ENCODE peak calls at places on chromosomes 16 and 17, in eight cellular contexts. A is OCI-LY7, R is fibroblast of mammary gland, I is psoas muscle, K is A673, S is upper lobe of right lung, C is H9, V is cardiac fibroblast. U is an unnamed sample.

GRCh38 chr16:13154799-13155198 is 253.4 kb downstream of the SHISA9 start:
- DNase-seq in S (no peak), A (no peak), R (peak), I (no peak), C (no peak), V (no peak), K (no peak), U (no peak)

GRCh38 chr16:75402174-75402820 is 31.0 kb downstream of the CFDP1 start:
- DNase-seq in S (no peak), K (peak), A (no peak), R (peak), V (peak), I (no peak), C (no peak), U (no peak)

GRCh38 chr17:32494621-32495346 is 8.0 kb downstream of the CDK5R1 start:
- DNase-seq in S (no peak), A (no peak), K (peak), C (no peak), V (no peak), I (no peak), R (no peak), U (no peak)

GRCh38 chr17:2889256-2889655 is 93.0 kb downstream of the RAP1GAP2 start:
- DNase-seq in V (no peak), K (no peak), I (no peak), S (no peak), R (peak), C (peak), A (no peak), U (no peak)

GRCh38 chr16:3013491-3013951 is 798 bp downstream of the CLDN9 start:
- DNase-seq in I (no peak), S (no peak), K (no peak), R (no peak), C (peak), A (no peak), V (no peak), U (no peak)

GRCh38 chr16:78102865-78103264 is 3.4 kb downstream of the WWOX start:
- DNase-seq in A (no peak), C (no peak), V (no peak), I (no peak), K (peak), S (no peak), R (no peak), U (no peak)

GRCh38 chr17:31789707-31790505 is 69.1 kb downstream of the COPRS start:
- DNase-seq in I (no peak), C (no peak), R (no peak), K (no peak), S (no peak), V (no peak), A (no peak), U (peak)

GRCh38 chr17:17361543-17362511 is 58.7 kb downstream of the NT5M start:
- DNase-seq in S (peak), K (no peak), R (peak), I (peak), V (peak), A (no peak), C (peak), U (no peak)

GRCh38 chr17:80441133-80441578 is 26.2 kb downstream of the ENDOV start:
- DNase-seq in R (peak), C (peak), V (peak), I (no peak), A (peak), K (peak), S (no peak), U (peak)

GRCh38 chr17:75475144-75475835 is 18.9 kb downstream of the TMEM94 start:
- DNase-seq in R (no peak), C (no peak), A (no peak), K (no peak), S (no peak), V (no peak), I (no peak), U (no peak)

GRCh38 chr17:81483085-81483861 is 29.3 kb downstream of the ACTG1 start:
- DNase-seq in R (no peak), V (peak), C (peak), I (peak), S (no peak), A (peak), K (no peak), U (peak)

GRCh38 chr17:63349478-63350000 is 96.6 kb downstream of the CYB561 start:
- DNase-seq in A (no peak), C (no peak), K (no peak), S (no peak), R (peak), I (no peak), V (peak), U (no peak)

GRCh38 chr17:66580601-66581385 is 254.1 kb upstream of the CACNG5 start:
- DNase-seq in R (peak), A (no peak), C (peak), K (no peak), V (peak), I (no peak), S (no peak), U (no peak)

GRCh38 chr16:3144331-3144881 is 9.6 kb downstream of the ZNF213 start:
- DNase-seq in A (no peak), K (no peak), R (no peak), C (peak), V (no peak), I (peak), S (no peak), U (no peak)

GRCh38 chr17:40843242-40843641 is 20.8 kb upstream of the KRT10 start:
- DNase-seq in K (no peak), V (no peak), C (no peak), I (no peak), S (no peak), R (no peak), A (no peak), U (no peak)

GRCh38 chr17:39700148-39700987 is 504 bp downstream of the ERBB2 start:
- DNase-seq in I (no peak), K (peak), C (no peak), S (no peak), A (no peak), V (peak), R (no peak), U (no peak)

GRCh38 chr17:29570521-29570920 is 2.0 kb downstream of the TP53I13 start:
- DNase-seq in I (no peak), C (no peak), S (peak), A (no peak), R (no peak), K (no peak), V (no peak), U (peak)

GRCh38 chr17:43341705-43342600 is 56.8 kb upstream of the ARL4D start:
- DNase-seq in I (no peak), A (no peak), S (no peak), K (no peak), V (peak), C (no peak), R (peak), U (no peak)

GRCh38 chr17:74972107-74972972 is at the start of gene HID1:
- DNase-seq in I (peak), C (peak), A (peak), K (peak), S (peak), V (no peak), R (no peak), U (peak)

GRCh38 chr17:40803617-40804082 is 3.9 kb upstream of the KRT28 start:
- DNase-seq in A (peak), R (peak), V (peak), C (peak), S (peak), I (peak), K (peak), U (peak)

GRCh38 chr17:12596961-12597360 is 68.7 kb upstream of the MYOCD start:
- DNase-seq in R (no peak), V (no peak), A (no peak), I (no peak), K (no peak), S (no peak), C (no peak), U (no peak)

GRCh38 chr17:47821031-47821423 is 567 bp downstream of the OSBPL7 start:
- DNase-seq in A (no peak), K (no peak), I (no peak), R (no peak), C (no peak), S (no peak), V (no peak), U (no peak)

GRCh38 chr17:68610554-68610953 is 9.4 kb upstream of the FAM20A start:
- DNase-seq in V (no peak), K (no peak), S (no peak), R (no peak), I (no peak), C (no peak), A (no peak), U (no peak)

GRCh38 chr17:65824901-65825300 is 263.5 kb upstream of the AXIN2 start:
- DNase-seq in S (no peak), K (no peak), V (no peak), I (no peak), C (no peak), A (no peak), R (no peak), U (no peak)

GRCh38 chr17:58105093-58105492 is 21.9 kb downstream of the DYNLL2 start:
- DNase-seq in V (no peak), R (no peak), I (no peak), S (no peak), A (no peak), C (no peak), K (no peak), U (no peak)

GRCh38 chr17:78924481-78925151 is 571 bp downstream of the TIMP2 start:
- DNase-seq in A (no peak), R (no peak), K (peak), S (peak), C (peak), V (peak), I (peak), U (no peak)

GRCh38 chr17:50881182-50881581 is 15.0 kb upstream of the TOB1 start:
- DNase-seq in K (no peak), I (no peak), A (no peak), C (peak), R (no peak), S (no peak), V (no peak), U (no peak)

GRCh38 chr16:1489077-1489476 is 333 bp upstream of the PTX4 start:
- DNase-seq in K (no peak), I (no peak), C (no peak), S (no peak), V (no peak), A (no peak), R (no peak), U (no peak)

GRCh38 chr16:78277374-78277773 is 177.9 kb downstream of the WWOX start:
- DNase-seq in S (no peak), A (no peak), K (no peak), C (peak), V (no peak), I (no peak), R (no peak), U (no peak)

GRCh38 chr17:1561420-1562177 is 993 bp downstream of the PITPNA start:
- DNase-seq in C (no peak), V (peak), K (no peak), I (peak), A (peak), R (no peak), S (peak), U (peak)

GRCh38 chr17:83051423-83052240 is 27.8 kb upstream of the METRNL start:
- DNase-seq in R (peak), A (peak), I (peak), S (peak), C (peak), V (peak), K (peak), U (peak)

GRCh38 chr17:1294157-1294717 is 14.8 kb downstream of the TRARG1 start:
- DNase-seq in I (no peak), C (no peak), K (no peak), R (no peak), V (no peak), A (peak), S (no peak), U (no peak)

GRCh38 chr16:64773184-64773583 is 348.7 kb downstream of the CDH11 start:
- DNase-seq in C (no peak), S (no peak), A (no peak), K (peak), R (peak), V (no peak), I (no peak), U (no peak)

GRCh38 chr17:8966926-8967325 is 1.4 kb upstream of the PIK3R5 start:
- DNase-seq in K (no peak), V (no peak), C (no peak), S (no peak), A (no peak), I (no peak), R (no peak), U (no peak)

GRCh38 chr16:71552698-71553503 is 24.0 kb downstream of the TAT start:
- DNase-seq in A (peak), S (no peak), K (no peak), R (no peak), C (no peak), V (no peak), I (no peak), U (no peak)

GRCh38 chr17:27492470-27492869 is 36.2 kb downstream of the KSR1 start:
- DNase-seq in S (no peak), A (no peak), C (no peak), V (no peak), I (no peak), R (no peak), K (no peak), U (no peak)

GRCh38 chr17:27493088-27493487 is 36.8 kb downstream of the KSR1 start:
- DNase-seq in I (no peak), V (no peak), A (no peak), R (no peak), K (no peak), C (no peak), S (no peak), U (no peak)

GRCh38 chr17:27495460-27495859 is 39.2 kb downstream of the KSR1 start:
- DNase-seq in S (no peak), R (no peak), I (no peak), A (peak), V (no peak), C (no peak), K (no peak), U (no peak)

GRCh38 chr17:27496005-27496404 is 39.8 kb downstream of the KSR1 start:
- DNase-seq in K (no peak), R (no peak), C (no peak), A (no peak), I (no peak), S (no peak), V (no peak), U (no peak)

GRCh38 chr17:27494192-27495091 is 38.2 kb downstream of the KSR1 start:
- DNase-seq in I (peak), A (no peak), C (peak), R (peak), V (peak), S (peak), K (peak), U (no peak)
- TF ChIP-seq CTCF in I (peak), A (no peak), C (peak), R (peak), V (peak), S (peak), K (peak), U (no peak)

GRCh38 chr16:10228779-10229178 is 46.6 kb upstream of the GRIN2A start:
- DNase-seq in C (no peak), A (no peak), S (no peak), V (no peak), I (no peak), K (no peak), R (no peak), U (no peak)

GRCh38 chr16:10231563-10231962 is 49.3 kb upstream of the GRIN2A start:
- DNase-seq in V (no peak), S (no peak), A (no peak), K (no peak), R (no peak), C (no peak), I (no peak), U (no peak)

GRCh38 chr16:10226672-10227306 is 44.6 kb upstream of the GRIN2A start:
- DNase-seq in K (no peak), I (no peak), R (no peak), A (no peak), V (no peak), C (no peak), S (no peak), U (no peak)

GRCh38 chr16:10220942-10221341 is 38.7 kb upstream of the GRIN2A start:
- DNase-seq in A (no peak), S (no peak), R (no peak), I (no peak), V (no peak), K (no peak), C (no peak), U (no peak)

GRCh38 chr16:10225653-10226052 is 43.4 kb upstream of the GRIN2A start:
- DNase-seq in R (no peak), S (no peak), I (no peak), K (no peak), A (no peak), V (no peak), C (no peak), U (no peak)
- TF ChIP-seq CTCF in R (no peak), S (no peak), I (no peak), K (no peak), A (no peak), V (no peak), C (no peak), U (no peak)

GRCh38 chr16:28524544-28525179 is 14.1 kb downstream of the NUPR1 start:
- DNase-seq in I (no peak), R (peak), S (no peak), V (no peak), A (peak), C (no peak), K (peak), U (no peak)
- TF ChIP-seq CTCF in I (no peak), R (no peak), S (no peak), V (no peak), A (peak), C (no peak), K (peak), U (no peak)

DNA sequence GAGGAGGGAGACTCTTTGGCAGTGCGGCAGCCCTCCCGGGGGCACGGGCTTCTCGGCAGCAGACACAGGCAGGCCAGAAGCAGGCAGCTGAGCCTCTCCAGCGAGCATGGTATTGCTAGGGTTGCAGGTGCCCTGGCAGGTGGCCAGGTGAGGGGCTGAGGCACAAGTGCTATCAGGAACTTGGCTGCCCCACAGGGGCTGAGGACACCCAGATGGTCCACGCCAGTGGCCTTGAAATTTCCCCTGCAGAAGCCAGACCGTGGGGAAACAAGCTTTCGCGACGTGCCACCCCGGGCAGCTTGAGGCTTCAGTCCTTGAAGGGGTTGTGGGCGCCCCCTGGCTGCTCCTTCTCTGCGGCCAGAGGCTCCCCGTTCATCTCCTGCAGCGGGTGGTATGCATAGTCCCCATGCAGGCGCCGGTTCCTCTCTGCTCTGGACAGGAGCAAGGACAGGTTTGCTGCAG is 8.5 kb downstream of the NAGPA start:
- DNase-seq in K (peak), V (no peak), A (peak), R (no peak), I (no peak), S (no peak), C (peak), U (no peak)
- TF ChIP-seq CTCF in K (peak), V (no peak), A (peak), R (no peak), I (peak), S (peak), C (peak), U (no peak)

U was measured in activated B cell treated with CpG ODN at 0.5 μM for 24 hours.